ENCODE peak calls at places on chromosomes 12 and 14, in eight cellular contexts. V, K, Z, L, W, T, N and C are unnamed samples.

GRCh38 chr12:121949643-121950397 is 31.4 kb downstream of the CFAP251 start:
- DNase-seq in V (no peak), K (peak), Z (no peak), L (peak), W (no peak), T (peak), N (peak), C (peak)

GRCh38 chr14:48537600-48537999 is 862.2 kb upstream of the MDGA2 start:
- DNase-seq in V (no peak), K (no peak), Z (no peak), L (no peak), W (no peak), T (no peak), N (no peak), C (no peak)

GRCh38 chr14:69090187-69090789 is 62.6 kb downstream of the DCAF5 start:
- DNase-seq in V (peak), K (no peak), Z (peak), L (peak), W (no peak), T (peak), N (peak), C (no peak)

GRCh38 chr14:98578204-98578603 is 693.8 kb downstream of the BCL11B start:
- DNase-seq in V (no peak), K (no peak), Z (peak), L (peak), W (no peak), T (peak), N (no peak), C (peak)

GRCh38 chr14:45891417-45892080 is 638.5 kb upstream of the MIS18BP1 start:
- DNase-seq in V (peak), K (no peak), Z (no peak), L (no peak), W (no peak), T (no peak), N (no peak), C (no peak)

GRCh38 chr12:70154960-70155589 is 88.2 kb upstream of the CNOT2 start:
- DNase-seq in V (no peak), K (no peak), Z (peak), L (peak), W (no peak), T (no peak), N (no peak), C (no peak)

GRCh38 chr12:93135286-93136239 is 206.5 kb upstream of the EEA1 start:
- DNase-seq in V (no peak), K (no peak), Z (peak), L (peak), W (no peak), T (no peak), N (peak), C (peak)

GRCh38 chr12:26870491-26871419 is 37.8 kb upstream of the ITPR2 start:
- DNase-seq in V (peak), K (peak), Z (peak), L (peak), W (no peak), T (peak), N (peak), C (peak)

GRCh38 chr14:68884031-68885030 is 91.5 kb upstream of the ZFP36L1 start:
- DNase-seq in V (peak), K (peak), Z (no peak), L (peak), W (no peak), T (peak), N (peak), C (peak)

GRCh38 chr14:22558221-22558913 is 30.7 kb downstream of the DAD1 start:
- DNase-seq in V (no peak), K (no peak), Z (no peak), L (no peak), W (peak), T (no peak), N (no peak), C (no peak)

GRCh38 chr14:53778263-53778662 is 178.4 kb downstream of the BMP4 start:
- DNase-seq in V (no peak), K (no peak), Z (no peak), L (no peak), W (no peak), T (no peak), N (no peak), C (no peak)

GRCh38 chr14:71758198-71758955 is 173.9 kb upstream of the RGS6 start:
- DNase-seq in V (no peak), K (no peak), Z (no peak), L (no peak), W (no peak), T (no peak), N (no peak), C (no peak)

GRCh38 chr12:108289342-108290131 is 49.6 kb downstream of the CMKLR1 start:
- DNase-seq in V (no peak), K (no peak), Z (no peak), L (no peak), W (no peak), T (no peak), N (no peak), C (no peak)

GRCh38 chr12:3832738-3833137 is 40.5 kb downstream of the PARP11 start:
- DNase-seq in V (no peak), K (no peak), Z (no peak), L (peak), W (no peak), T (peak), N (peak), C (no peak)

GRCh38 chr12:16691624-16692023 is 85.7 kb upstream of the LMO3 start:
- DNase-seq in V (no peak), K (no peak), Z (no peak), L (no peak), W (no peak), T (no peak), N (no peak), C (no peak)

GRCh38 chr12:31876568-31877424 is 82.4 kb upstream of the RESF1 start:
- DNase-seq in V (no peak), K (no peak), Z (peak), L (no peak), W (no peak), T (no peak), N (no peak), C (no peak)

GRCh38 chr12:52812749-52813148 is 1.2 kb downstream of the KRT4 start:
- DNase-seq in V (no peak), K (no peak), Z (no peak), L (no peak), W (no peak), T (no peak), N (no peak), C (no peak)

GRCh38 chr14:75422169-75422568 is 5.7 kb upstream of the JDP2 start:
- DNase-seq in V (no peak), K (peak), Z (no peak), L (peak), W (no peak), T (peak), N (peak), C (peak)

GRCh38 chr12:3752096-3752709 is 706 bp downstream of the CRACR2A start:
- DNase-seq in V (peak), K (no peak), Z (no peak), L (peak), W (peak), T (peak), N (no peak), C (no peak)

GRCh38 chr12:62760779-62761178 is 174.2 kb downstream of the PPM1H start:
- DNase-seq in V (no peak), K (no peak), Z (no peak), L (no peak), W (no peak), T (peak), N (peak), C (no peak)

GRCh38 chr12:51793201-51793600 is 55.3 kb downstream of the FIGNL2 start:
- DNase-seq in V (no peak), K (peak), Z (no peak), L (peak), W (no peak), T (peak), N (peak), C (peak)

GRCh38 chr12:123149828-123150272 is 1.0 kb downstream of the PITPNM2 start:
- DNase-seq in V (no peak), K (no peak), Z (no peak), L (peak), W (no peak), T (no peak), N (no peak), C (no peak)

GRCh38 chr12:4031703-4032291 is 158.6 kb upstream of the PARP11 start:
- DNase-seq in V (peak), K (no peak), Z (no peak), L (peak), W (no peak), T (no peak), N (peak), C (no peak)

GRCh38 chr12:6276936-6277615 is 33.4 kb upstream of the PLEKHG6 start:
- DNase-seq in V (peak), K (no peak), Z (peak), L (peak), W (no peak), T (no peak), N (no peak), C (no peak)

GRCh38 chr14:70254476-70254961 is 65.8 kb upstream of the SLC8A3 start:
- DNase-seq in V (peak), K (no peak), Z (peak), L (peak), W (no peak), T (no peak), N (peak), C (no peak)

GRCh38 chr12:132398386-132398991 is 69.1 kb upstream of the GALNT9 start:
- DNase-seq in V (no peak), K (no peak), Z (no peak), L (no peak), W (no peak), T (no peak), N (no peak), C (no peak)

GRCh38 chr14:76355771-76356170 is 20.2 kb upstream of the ESRRB start:
- DNase-seq in V (no peak), K (no peak), Z (no peak), L (no peak), W (no peak), T (no peak), N (no peak), C (no peak)

GRCh38 chr14:31263485-31264133 is 56.0 kb upstream of the HECTD1 start:
- DNase-seq in V (peak), K (peak), Z (no peak), L (peak), W (no peak), T (peak), N (peak), C (peak)

GRCh38 chr14:75050852-75051555 is at the start of gene MLH3:
- DNase-seq in V (peak), K (peak), Z (peak), L (peak), W (peak), T (peak), N (peak), C (peak)

GRCh38 chr12:110224379-110225304 is 56.4 kb upstream of the ATP2A2 start:
- DNase-seq in V (no peak), K (peak), Z (peak), L (peak), W (no peak), T (peak), N (peak), C (peak)

GRCh38 chr12:29519585-29520182 is 22.2 kb upstream of the OVCH1 start:
- DNase-seq in V (no peak), K (peak), Z (peak), L (peak), W (no peak), T (peak), N (peak), C (peak)

GRCh38 chr14:60064491-60065072 is 27.1 kb upstream of the PCNX4 start:
- DNase-seq in V (no peak), K (peak), Z (peak), L (peak), W (no peak), T (peak), N (peak), C (peak)

GRCh38 chr12:118053071-118053985 is 7.7 kb downstream of the WSB2 start:
- DNase-seq in V (no peak), K (no peak), Z (no peak), L (peak), W (no peak), T (no peak), N (peak), C (no peak)

GRCh38 chr14:21003788-21004346 is 4.8 kb downstream of the SLC39A2 start:
- DNase-seq in V (no peak), K (no peak), Z (no peak), L (no peak), W (no peak), T (no peak), N (no peak), C (no peak)

GRCh38 chr12:6089041-6089823 is 35.2 kb downstream of the VWF start:
- DNase-seq in V (peak), K (no peak), Z (no peak), L (peak), W (no peak), T (no peak), N (peak), C (peak)

GRCh38 chr12:45215419-45216296 is at the start of gene ANO6:
- DNase-seq in V (peak), K (peak), Z (peak), L (peak), W (peak), T (peak), N (peak), C (peak)
- TF ChIP-seq CTCF in V (peak), K (peak), Z (peak), L (peak), W (no peak), T (peak), N (peak), C (peak)

GRCh38 chr12:49580572-49581535 is 12.9 kb upstream of the MCRS1 start:
- DNase-seq in V (peak), K (peak), Z (peak), L (peak), W (peak), T (peak), N (peak), C (peak)
- TF ChIP-seq CTCF in V (peak), K (peak), Z (peak), L (peak), W (peak), T (peak), N (peak), C (peak)

GRCh38 chr14:80576401-80576800 is 365.1 kb upstream of the DIO2 start:
- DNase-seq in V (no peak), K (no peak), Z (no peak), L (no peak), W (no peak), T (no peak), N (no peak), C (no peak)

GRCh38 chr14:80572666-80573065 is 361.4 kb upstream of the DIO2 start:
- DNase-seq in V (no peak), K (no peak), Z (no peak), L (no peak), W (no peak), T (no peak), N (no peak), C (no peak)

GRCh38 chr14:80575763-80576162 is 364.5 kb upstream of the DIO2 start:
- DNase-seq in V (no peak), K (no peak), Z (no peak), L (no peak), W (no peak), T (no peak), N (no peak), C (no peak)

GRCh38 chr14:80577599-80577998 is 363.9 kb downstream of the CEP128 start:
- DNase-seq in V (no peak), K (no peak), Z (no peak), L (no peak), W (no peak), T (no peak), N (no peak), C (no peak)
- TF ChIP-seq CTCF in V (no peak), K (no peak), Z (no peak), L (no peak), W (no peak), T (no peak), N (no peak), C (no peak)

DNA sequence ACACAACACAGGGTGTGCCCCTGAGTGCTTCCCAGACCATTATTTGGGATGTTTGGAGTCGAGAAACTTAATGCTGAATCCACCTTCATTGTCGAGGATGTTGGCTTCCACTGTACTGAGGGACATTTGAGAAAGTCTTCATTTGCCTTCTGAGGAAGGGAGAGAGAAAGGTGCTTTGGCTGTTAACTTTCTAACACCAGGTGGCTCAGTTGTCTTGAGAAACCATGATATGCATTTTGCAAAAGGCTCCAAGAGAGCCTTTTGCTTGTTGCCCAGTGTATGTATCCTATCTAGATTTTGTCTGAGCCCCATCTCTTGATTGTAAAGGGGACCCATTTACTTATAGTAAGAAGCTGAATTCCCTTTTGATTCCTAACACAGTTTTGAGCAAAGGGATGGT is 28.6 kb upstream of the NRXN3 start:
- DNase-seq in V (no peak), K (no peak), Z (no peak), L (no peak), W (no peak), T (no peak), N (no peak), C (no peak)
- TF ChIP-seq CTCF in V (no peak), K (no peak), Z (no peak), L (no peak), W (no peak), T (no peak), N (no peak), C (no peak)